ENCODE peak calls at places on chromosomes 4 and X, in seven cellular contexts. W, E, J, V, F, R and U are unnamed samples.

GRCh38 chr4:106618920-106619319 is 250.3 kb upstream of the GIMD1 start:
- DNase-seq in E (no peak), J (no peak), R (no peak), F (no peak), W (no peak), V (no peak), U (no peak)

GRCh38 chrX:10685923-10686595 is 65.7 kb upstream of the MID1 start:
- DNase-seq in V (no peak), J (no peak), E (no peak), F (no peak), R (no peak), W (peak), U (no peak)

GRCh38 chrX:24093746-24094145 is 39.0 kb downstream of the EIF2S3 start:
- DNase-seq in V (no peak), R (no peak), F (no peak), J (no peak), E (no peak), W (no peak), U (no peak)

GRCh38 chrX:134849390-134849789 is 141.4 kb upstream of the SMIM10 start:
- DNase-seq in J (no peak), E (peak), F (no peak), W (peak), R (no peak), V (peak), U (no peak)

GRCh38 chr4:186079698-186080097 is 10.7 kb downstream of the TLR3 start:
- DNase-seq in F (no peak), W (no peak), R (no peak), E (no peak), V (no peak), J (no peak), U (no peak)

GRCh38 chrX:107775000-107775733 is 420 bp downstream of the TSC22D3 start:
- DNase-seq in W (no peak), J (no peak), F (no peak), E (no peak), R (peak), V (no peak), U (no peak)

GRCh38 chr4:37717575-37717974 is 31.4 kb upstream of the RELL1 start:
- DNase-seq in W (peak), F (no peak), V (peak), R (no peak), J (no peak), E (peak), U (no peak)

GRCh38 chrX:36867143-36867542 is 141.0 kb upstream of the FAM47C start:
- DNase-seq in E (peak), F (no peak), J (no peak), R (no peak), V (peak), W (peak), U (no peak)

GRCh38 chrX:102957751-102958150 is 20.7 kb downstream of the RAB40AL start:
- DNase-seq in E (no peak), V (peak), J (no peak), R (no peak), W (no peak), F (no peak), U (no peak)

GRCh38 chr4:52250124-52250523 is 199.0 kb downstream of the SPATA18 start:
- DNase-seq in J (no peak), W (no peak), V (no peak), F (no peak), R (no peak), E (peak), U (peak)

GRCh38 chr4:190019023-190019858 is 7.8 kb downstream of the FRG2 start:
- DNase-seq in V (no peak), F (no peak), W (no peak), E (no peak), R (no peak), J (no peak), U (no peak)

GRCh38 chrX:7149421-7149820 is 1.5 kb upstream of the PUDP start:
- DNase-seq in V (no peak), J (no peak), E (no peak), R (no peak), W (no peak), F (no peak), U (no peak)

GRCh38 chrX:125205084-125205917 is 114.4 kb upstream of the TEX13C start:
- DNase-seq in W (peak), R (peak), J (no peak), F (peak), V (no peak), E (peak), U (peak)

GRCh38 chr4:102574317-102574716 is 73.2 kb downstream of the NFKB1 start:
- DNase-seq in V (no peak), J (no peak), E (peak), R (no peak), F (no peak), W (peak), U (no peak)

GRCh38 chr4:145154573-145154972 is 25.8 kb downstream of the OTUD4 start:
- DNase-seq in J (no peak), F (no peak), E (peak), W (peak), R (no peak), V (peak), U (peak)

GRCh38 chr4:1459664-1460511 is 53.6 kb upstream of the NKX1-1 start:
- DNase-seq in J (no peak), E (no peak), W (no peak), R (no peak), F (no peak), V (no peak), U (no peak)

GRCh38 chr4:113588895-113589668 is 172.5 kb downstream of the CAMK2D start:
- DNase-seq in J (no peak), W (no peak), V (peak), F (no peak), R (no peak), E (no peak), U (no peak)

GRCh38 chr4:188707036-188707435 is 567.8 kb downstream of the TRIML1 start:
- DNase-seq in F (no peak), J (no peak), E (no peak), R (no peak), V (no peak), W (no peak), U (peak)

GRCh38 chr4:23333946-23334878 is 555.6 kb downstream of the PPARGC1A start:
- DNase-seq in W (peak), E (peak), F (no peak), V (peak), R (no peak), J (no peak), U (no peak)

GRCh38 chr4:57211131-57211530 is 100.9 kb upstream of the IGFBP7 start:
- DNase-seq in F (no peak), R (no peak), W (no peak), J (no peak), V (no peak), E (no peak), U (no peak)

GRCh38 chr4:128776794-128777216 is 32.7 kb upstream of the JADE1 start:
- DNase-seq in F (peak), V (peak), E (peak), J (no peak), R (peak), W (peak), U (no peak)

GRCh38 chr4:95170176-95170575 is 378.6 kb downstream of the UNC5C start:
- DNase-seq in F (no peak), R (no peak), E (no peak), V (no peak), J (peak), W (no peak), U (peak)

GRCh38 chr4:158255727-158256324 is 45.5 kb downstream of the TMEM144 start:
- DNase-seq in W (peak), E (peak), F (no peak), J (no peak), R (no peak), V (peak), U (no peak)

GRCh38 chrX:72107841-72108590 is 23.7 kb downstream of the RTL5 start:
- DNase-seq in J (no peak), R (no peak), W (no peak), F (no peak), E (no peak), V (no peak), U (no peak)

GRCh38 chr4:30413915-30414314 is 306.3 kb upstream of the PCDH7 start:
- DNase-seq in W (no peak), V (no peak), E (no peak), F (no peak), J (no peak), R (no peak), U (no peak)

GRCh38 chrX:86047174-86047991 is at the start of gene CHM:
- DNase-seq in V (peak), W (peak), R (peak), F (peak), J (peak), E (peak), U (peak)

GRCh38 chrX:89021964-89022363 is 274.9 kb downstream of the CPXCR1 start:
- DNase-seq in F (no peak), J (no peak), R (no peak), W (peak), E (no peak), V (no peak), U (no peak)

GRCh38 chr4:110493521-110493920 is 17.6 kb downstream of the ENPEP start:
- DNase-seq in E (no peak), F (no peak), W (no peak), J (no peak), R (no peak), V (no peak), U (no peak)

GRCh38 chr4:3445829-3446545 is 4.2 kb downstream of the HGFAC start:
- DNase-seq in J (no peak), R (no peak), F (peak), E (no peak), V (no peak), W (no peak), U (no peak)

GRCh38 chr4:13218316-13218958 is 265.7 kb downstream of the RAB28 start:
- DNase-seq in V (peak), E (peak), R (no peak), J (no peak), W (no peak), F (no peak), U (peak)

GRCh38 chrX:24145340-24146186 is 4.0 kb upstream of the ZFX start:
- DNase-seq in J (no peak), R (no peak), F (no peak), W (peak), E (no peak), V (peak), U (no peak)

GRCh38 chrX:50799531-50799961 is 14.4 kb downstream of the SHROOM4 start:
- DNase-seq in V (peak), R (peak), J (no peak), E (peak), W (no peak), F (no peak), U (no peak)

GRCh38 chr4:115113382-115114106 is at the start of gene NDST4:
- DNase-seq in R (no peak), W (peak), J (no peak), F (no peak), E (peak), V (peak), U (peak)

GRCh38 chr4:7861440-7861881 is 78.2 kb downstream of the AFAP1 start:
- DNase-seq in F (peak), J (no peak), E (peak), V (peak), W (peak), R (no peak), U (no peak)

GRCh38 chr4:177023951-177024350 is 231.2 kb upstream of the VEGFC start:
- DNase-seq in W (no peak), F (no peak), R (no peak), E (no peak), V (no peak), J (no peak), U (no peak)

GRCh38 chr4:128979934-128980333 is 113.4 kb downstream of the SCLT1 start:
- DNase-seq in F (no peak), V (peak), R (no peak), E (peak), J (no peak), W (peak), U (no peak)

GRCh38 chr4:89640620-89641366 is 196.2 kb downstream of the SNCA start:
- DNase-seq in R (peak), F (peak), E (peak), J (no peak), W (peak), V (peak), U (peak)

GRCh38 chr4:169263791-169264392 is 6.9 kb downstream of the SH3RF1 start:
- DNase-seq in V (no peak), R (peak), F (peak), E (no peak), J (no peak), W (no peak), U (no peak)

GRCh38 chr4:169266661-169267060 is 4.1 kb downstream of the SH3RF1 start:
- DNase-seq in J (no peak), W (no peak), V (no peak), R (no peak), E (no peak), F (no peak), U (no peak)

GRCh38 chr4:169268951-169269781 is 1.6 kb downstream of the SH3RF1 start:
- DNase-seq in E (peak), W (peak), R (peak), J (no peak), F (no peak), V (peak), U (no peak)

GRCh38 chr4:169266081-169266480 is 4.7 kb downstream of the SH3RF1 start:
- DNase-seq in F (no peak), J (no peak), V (no peak), W (no peak), R (no peak), E (peak), U (no peak)

GRCh38 chr4:169267070-169267469 is 3.7 kb downstream of the SH3RF1 start:
- DNase-seq in W (peak), J (no peak), E (no peak), V (no peak), R (no peak), F (no peak), U (no peak)
- H3K4me3 ChIP-seq in W (peak), J (no peak), E (no peak), V (peak), R (peak), F (no peak), U (no peak)

GRCh38 chr4:153468587-153468986 is 2.4 kb downstream of the TMEM131L start:
- DNase-seq in E (no peak), W (no peak), J (no peak), V (no peak), F (no peak), R (no peak), U (no peak)
- H3K27ac ChIP-seq in E (no peak), W (peak), J (no peak), V (no peak), F (peak), R (peak), U (no peak)

GRCh38 chrX:110114260-110114776 is 111.4 kb downstream of the TMEM164 start:
- DNase-seq in J (no peak), F (no peak), R (no peak), V (no peak), E (no peak), W (no peak), U (no peak)

GRCh38 chrX:110103344-110103743 is 100.4 kb downstream of the TMEM164 start:
- DNase-seq in W (no peak), F (no peak), J (no peak), V (no peak), E (no peak), R (no peak), U (no peak)

GRCh38 chrX:110104078-110104477 is 101.2 kb downstream of the TMEM164 start:
- DNase-seq in J (no peak), E (no peak), V (no peak), W (no peak), R (no peak), F (no peak), U (no peak)

GRCh38 chrX:110108381-110108796 is 105.5 kb downstream of the TMEM164 start:
- DNase-seq in W (no peak), V (no peak), R (no peak), E (peak), J (no peak), F (no peak), U (peak)
- H3K4me3 ChIP-seq in W (no peak), V (no peak), R (no peak), E (no peak), J (no peak), F (no peak), U (no peak)

GRCh38 chr4:99723555-99724450 is 66.2 kb upstream of the C4orf54 start:
- DNase-seq in W (peak), R (peak), F (peak), J (no peak), E (peak), V (peak), U (peak)
- H3K27ac ChIP-seq in W (peak), R (peak), F (peak), J (no peak), E (peak), V (no peak), U (no peak)

GRCh38 chrX:150362599-150363481 is at the start of gene MAMLD1:
- DNase-seq in J (no peak), E (peak), F (peak), W (peak), V (peak), R (peak), U (peak)

GRCh38 chrX:150363561-150364346 is 637 bp downstream of the MAMLD1 start:
- DNase-seq in R (peak), F (peak), E (peak), V (no peak), W (peak), J (no peak), U (no peak)

GRCh38 chrX:150360331-150360730 is 2.8 kb upstream of the MAMLD1 start:
- DNase-seq in E (no peak), R (no peak), V (no peak), W (no peak), F (no peak), J (no peak), U (no peak)

GRCh38 chrX:150361070-150361776 is 1.9 kb upstream of the MAMLD1 start:
- DNase-seq in V (no peak), R (peak), F (peak), W (peak), J (no peak), E (no peak), U (peak)

DNA sequence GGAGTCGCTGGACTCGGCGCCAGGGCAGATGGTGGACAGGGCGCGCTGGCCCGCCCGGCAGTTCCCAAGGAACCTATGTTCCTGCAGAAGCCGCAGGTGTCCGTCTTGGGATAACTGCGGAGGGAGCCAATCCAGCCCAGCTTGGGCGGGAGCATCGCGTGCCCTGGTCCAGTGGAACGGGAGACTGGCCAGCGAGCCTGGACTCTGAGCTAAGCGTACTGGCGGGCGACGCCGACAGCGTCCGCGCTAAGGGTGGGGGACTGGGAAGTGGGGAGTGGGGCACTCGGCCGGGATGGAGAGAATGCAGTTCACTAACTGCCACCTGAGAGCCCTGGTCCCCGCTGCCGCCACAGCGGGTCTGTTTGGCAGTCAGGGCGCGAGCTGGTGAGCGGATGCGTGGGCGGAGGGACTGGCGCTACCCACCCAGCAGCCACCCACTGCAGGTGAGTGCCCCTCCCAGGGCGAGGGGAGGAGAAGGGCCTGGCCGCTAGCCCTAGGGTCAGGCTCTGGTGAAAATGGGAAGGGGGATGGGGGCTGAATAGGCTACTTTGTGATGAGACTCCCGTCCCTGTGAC is 1.3 kb upstream of the MAMLD1 start:
- DNase-seq in V (peak), E (peak), F (peak), W (peak), J (no peak), R (no peak), U (peak)
- H3K4me3 ChIP-seq in V (peak), E (no peak), F (peak), W (peak), J (peak), R (peak), U (peak)

DNA sequence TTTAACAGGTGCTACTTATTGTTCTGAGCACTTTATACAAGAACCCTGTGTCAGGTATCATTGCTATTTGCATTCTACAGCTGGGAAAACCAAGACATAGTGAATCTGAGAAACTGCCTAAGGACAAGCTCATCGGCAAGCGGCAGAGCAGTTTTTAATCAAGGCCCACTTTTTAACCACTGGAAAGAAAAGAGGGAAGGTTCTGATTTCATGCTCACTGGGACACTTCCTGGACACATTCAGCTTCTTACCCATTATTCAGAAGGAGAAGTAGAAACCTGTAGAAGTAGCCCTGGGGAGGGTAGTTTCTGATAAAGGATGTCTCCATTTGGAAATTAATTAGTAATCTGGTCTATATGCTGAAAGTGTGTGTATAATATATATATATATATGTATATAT is 2.5 kb upstream of the LNX1 start:
- DNase-seq in V (no peak), W (no peak), R (no peak), F (no peak), E (no peak), J (no peak), U (no peak)
- H3K27ac ChIP-seq in V (no peak), W (no peak), R (no peak), F (no peak), E (no peak), J (no peak), U (no peak)